ENCODE peak calls at places on chromosome 21, in five cellular contexts. M, Q, A, S and Y are unnamed samples.
A peak's percentile ranks its signal among the peaks of the same experiment; 100 is the strongest.

GRCh38 chr21:32965281-32965680 is 60.5 kb upstream of the OLIG2 start:
- DNase-seq in A (no peak), M (no peak), Q (no peak), S (no peak), Y (no peak)

GRCh38 chr21:32083175-32083574 is 195.7 kb downstream of the MIS18A start:
- DNase-seq in A (no peak), S (no peak), Q (no peak), M (peak; percentile 4), Y (no peak)

GRCh38 chr21:36509966-36510742 is 30.2 kb upstream of the CLDN14 start:
- DNase-seq in S (no peak), Q (no peak), M (no peak), A (no peak), Y (no peak)

GRCh38 chr21:36207577-36208320 is 51.1 kb downstream of the DOP1B start:
- DNase-seq in S (no peak), A (peak; percentile 60), Q (no peak), M (peak; percentile 90), Y (no peak)

GRCh38 chr21:38950388-38951094 is 144.8 kb downstream of the ETS2 start:
- DNase-seq in A (peak; percentile 71), M (no peak), Q (no peak), S (no peak), Y (no peak)

GRCh38 chr21:45406801-45407628 is 2.0 kb downstream of the COL18A1 start:
- DNase-seq in Q (no peak), S (no peak), M (no peak), A (no peak), Y (no peak)

GRCh38 chr21:25867041-25867440 is 132.3 kb downstream of the GABPA start:
- DNase-seq in S (no peak), Q (no peak), M (no peak), A (no peak), Y (no peak)

GRCh38 chr21:46555678-46556077 is 49.2 kb downstream of the S100B start:
- DNase-seq in Q (peak; percentile 58), S (no peak), A (no peak), M (no peak), Y (no peak)

GRCh38 chr21:44930543-44930981 is 9.3 kb upstream of the SLX9 start:
- DNase-seq in M (no peak), A (no peak), S (no peak), Q (no peak), Y (no peak)

GRCh38 chr21:23152130-23152529 is 2153.9 kb downstream of the NCAM2 start:
- DNase-seq in S (no peak), M (no peak), A (no peak), Q (no peak), Y (no peak)

GRCh38 chr21:46055863-46056281 is 42.0 kb upstream of the COL6A2 start:
- DNase-seq in Q (peak; percentile 61), A (no peak), S (no peak), M (peak; percentile 59), Y (no peak)

GRCh38 chr21:23463365-23463764 is 2143.9 kb downstream of the MRPL39 start:
- DNase-seq in M (no peak), S (no peak), Q (no peak), A (no peak), Y (no peak)

GRCh38 chr21:23951251-23951650 is 1656.0 kb downstream of the MRPL39 start:
- DNase-seq in A (no peak), M (peak; percentile 59), Q (no peak), S (no peak), Y (no peak)

GRCh38 chr21:45957551-45957950 is 24.0 kb upstream of the COL6A1 start:
- DNase-seq in S (no peak), M (no peak), Q (no peak), A (no peak), Y (no peak)

GRCh38 chr21:41369105-41369914 is 7.5 kb downstream of the MX2 start:
- DNase-seq in M (no peak), Q (no peak), S (no peak), A (no peak), Y (no peak)
- TF ChIP-seq CTCF in M (peak; percentile 4), Q (no peak), S (no peak), A (peak; percentile 2), Y (no peak)

GRCh38 chr21:43284238-43284637 is 115.4 kb downstream of the CRYAA start:
- DNase-seq in A (no peak), M (no peak), Q (no peak), S (no peak), Y (no peak)
- TF ChIP-seq CTCF in A (no peak), M (no peak), Q (no peak), S (no peak), Y (no peak)

DNA sequence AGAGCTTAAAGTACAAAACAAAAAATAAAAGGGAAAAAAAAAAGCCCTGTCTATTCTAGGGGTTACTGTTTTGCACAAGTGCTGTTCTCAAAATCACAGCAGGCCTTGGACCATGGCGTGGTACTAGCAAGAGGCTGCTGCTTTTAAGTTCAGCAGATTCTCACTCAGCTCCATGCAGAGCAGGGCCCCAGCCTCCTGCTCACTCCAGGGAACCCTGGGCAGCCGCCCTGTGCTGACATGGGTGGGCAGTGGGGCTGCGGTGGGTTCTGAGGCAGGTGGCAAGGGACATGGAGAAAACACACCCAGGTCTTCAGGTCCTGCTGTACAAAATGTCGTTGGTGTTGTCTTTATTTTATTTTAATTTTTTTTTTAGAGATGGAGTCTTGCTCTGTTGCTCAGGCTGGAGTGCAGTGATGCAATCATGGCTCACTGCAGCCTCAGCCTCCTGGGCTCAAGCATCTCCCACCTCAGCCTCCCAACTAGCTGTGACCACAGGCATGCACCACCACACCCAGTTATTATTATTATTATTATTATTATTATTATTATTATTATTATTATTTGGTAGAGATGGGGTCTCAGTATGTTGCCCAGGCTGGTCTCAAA is 170.9 kb downstream of the DYRK1A start:
- DNase-seq in A (no peak), Q (no peak), S (no peak), M (no peak), Y (no peak)
- TF ChIP-seq CTCF in A (no peak), Q (no peak), S (no peak), M (no peak), Y (no peak)

GRCh38 chr21:41611966-41612606 is 104.1 kb upstream of the TMPRSS2 start:
- DNase-seq in M (peak; percentile 33), A (no peak), S (no peak), Q (no peak), Y (no peak)
- TF ChIP-seq CTCF in M (no peak), A (peak; percentile 13), S (no peak), Q (no peak), Y (no peak)

GRCh38 chr21:27795418-27795817 is 828.5 kb upstream of the ADAMTS5 start:
- DNase-seq in A (no peak), Q (no peak), S (no peak), M (peak; percentile 8), Y (no peak)
- TF ChIP-seq CTCF in A (no peak), Q (no peak), S (no peak), M (no peak), Y (no peak)

GRCh38 chr21:18677632-18678031 is 274.0 kb upstream of the TMPRSS15 start:
- DNase-seq in M (no peak), S (no peak), Q (no peak), A (no peak), Y (no peak)
- TF ChIP-seq CTCF in M (no peak), S (no peak), Q (no peak), A (no peak), Y (no peak)

DNA sequence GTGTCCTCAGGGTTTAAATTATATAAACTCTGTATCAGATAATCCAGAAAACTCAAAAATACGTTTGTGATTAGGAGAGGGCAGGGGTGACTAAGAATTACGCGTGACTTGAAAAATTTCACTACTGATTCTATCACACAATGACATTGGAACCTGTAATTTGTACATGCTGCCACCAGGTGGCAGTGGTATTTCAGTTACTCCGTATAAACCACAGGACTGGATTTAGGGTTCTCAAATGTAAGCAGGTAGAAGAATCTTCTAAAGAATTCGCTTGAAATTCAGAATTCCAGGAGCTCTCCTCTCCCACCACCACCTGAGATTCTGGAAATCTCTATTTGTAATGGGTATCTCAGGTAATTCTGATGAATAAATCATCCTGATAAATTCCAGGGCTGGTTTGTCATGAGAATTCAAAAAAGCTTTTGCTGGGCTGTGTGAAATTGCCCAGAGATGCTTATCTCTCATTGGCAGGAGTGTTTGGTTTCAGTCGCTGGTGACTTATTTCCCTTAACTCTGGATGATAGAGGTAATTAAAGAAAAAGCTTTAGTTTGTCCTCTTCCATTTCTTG is 1.7 kb upstream of the KRTAP7-1 start:
- DNase-seq in S (no peak), A (no peak), M (no peak), Q (no peak), Y (no peak)
- TF ChIP-seq CTCF in S (peak; percentile 25), A (peak; percentile 19), M (peak; percentile 40), Q (no peak), Y (no peak)

DNA sequence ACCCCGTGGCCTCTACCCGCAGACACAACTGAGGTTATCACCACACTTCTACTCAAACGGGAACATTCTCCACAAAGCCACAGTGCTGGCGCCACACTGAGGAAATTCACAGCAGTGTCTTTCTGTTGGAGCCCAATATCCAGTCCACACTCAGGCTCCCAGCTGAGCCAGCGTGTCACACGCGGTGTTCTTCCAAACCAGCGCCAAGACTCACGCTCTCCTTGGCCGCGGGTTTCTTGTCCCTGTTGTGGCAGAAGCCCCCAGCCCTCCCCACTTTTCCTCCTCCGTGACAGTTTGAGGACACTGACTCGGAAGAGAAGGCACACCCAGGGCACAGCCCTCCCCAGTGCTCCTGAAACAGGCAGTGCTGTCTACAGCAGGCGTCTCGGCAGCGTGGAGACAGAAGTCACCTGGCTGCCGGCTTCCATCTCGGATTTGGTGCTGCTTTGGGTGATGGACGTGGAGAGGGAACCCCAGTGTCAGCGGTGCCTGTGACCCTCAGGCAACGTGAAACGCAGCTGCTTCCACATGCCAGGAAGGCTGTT is 35.4 kb upstream of the AGPAT3 start:
- DNase-seq in A (no peak), Q (no peak), S (no peak), M (no peak), Y (no peak)
- TF ChIP-seq CTCF in A (no peak), Q (no peak), S (no peak), M (peak; percentile 4), Y (no peak)

GRCh38 chr21:35053356-35054096 is 4.4 kb upstream of the RUNX1 start:
- DNase-seq in M (peak; percentile 39), Q (no peak), S (no peak), A (no peak), Y (no peak)
- TF ChIP-seq CTCF in M (no peak), Q (no peak), S (no peak), A (peak; percentile 4), Y (peak; percentile 15)